ENCODE peak calls at places on chromosomes 16 and 17, in five cellular contexts. R is stomach; T is stimulated activated CD8-positive, alpha-beta memory T cell treated with anti-CD3 and anti-CD28 coated beads, Interleukin-7, amount 100 ng/mL, for 24 hours; B is naive thymus-derived CD4-positive, alpha-beta T cell; X is left colon. I is an unnamed sample.

GRCh38 chr17:20228410-20228809 is 219.3 kb downstream of the SPECC1 start:
- DNase-seq in X (no peak), R (no peak), B (no peak), T (no peak), I (no peak)

GRCh38 chr17:9298135-9298534 is 276.8 kb downstream of the NTN1 start:
- DNase-seq in T (no peak), B (no peak), R (no peak), X (peak), I (no peak)

GRCh38 chr16:66617010-66617434 is 12.5 kb downstream of the CMTM3 start:
- DNase-seq in X (no peak), R (no peak), T (no peak), B (no peak), I (no peak)

GRCh38 chr17:36136439-36136838 is 32.8 kb downstream of the CCL4 start:
- DNase-seq in B (no peak), T (no peak), R (no peak), X (no peak), I (no peak)

GRCh38 chr16:7369181-7369580 is 36.5 kb downstream of the RBFOX1 start:
- DNase-seq in T (no peak), X (no peak), R (no peak), B (no peak), I (no peak)

GRCh38 chr17:7436556-7437368 is 1.5 kb downstream of the TMEM102 start:
- DNase-seq in R (peak), T (peak), X (peak), B (peak), I (peak)

GRCh38 chr17:17681744-17682292 is 560 bp downstream of the RAI1 start:
- DNase-seq in R (no peak), X (no peak), B (peak), T (no peak), I (no peak)

GRCh38 chr17:38320482-38320881 is 23.3 kb downstream of the GPR179 start:
- DNase-seq in R (no peak), X (no peak), B (no peak), T (no peak), I (no peak)

GRCh38 chr16:14629612-14629918 is 495 bp downstream of the PARN start:
- DNase-seq in B (no peak), T (no peak), R (no peak), X (no peak), I (no peak)

GRCh38 chr17:59829217-59830006 is 63.3 kb downstream of the TUBD1 start:
- DNase-seq in B (no peak), R (no peak), T (no peak), X (peak), I (peak)

GRCh38 chr17:81885869-81886548 is 5.4 kb downstream of the ALYREF start:
- DNase-seq in B (no peak), T (no peak), R (no peak), X (no peak), I (peak)

GRCh38 chr17:55731586-55732250 is 9.1 kb upstream of the TMEM100 start:
- DNase-seq in T (no peak), R (no peak), X (peak), B (no peak), I (no peak)

GRCh38 chr16:76910931-76911330 is 280.1 kb upstream of the MON1B start:
- DNase-seq in B (no peak), X (no peak), R (no peak), T (no peak), I (peak)

GRCh38 chr17:42660692-42661345 is 1.7 kb downstream of the TUBG2 start:
- DNase-seq in B (no peak), R (no peak), T (no peak), X (peak), I (no peak)

GRCh38 chr16:48323783-48324775 is 61.1 kb downstream of the SIAH1 start:
- DNase-seq in T (no peak), B (no peak), X (no peak), R (no peak), I (no peak)

GRCh38 chr16:57624044-57624688 is 4.3 kb upstream of the ADGRG1 start:
- DNase-seq in X (no peak), R (no peak), B (no peak), T (no peak), I (no peak)

GRCh38 chr17:78144736-78145641 is 1.2 kb upstream of the C17orf99 start:
- DNase-seq in B (no peak), R (peak), T (no peak), X (peak), I (no peak)

GRCh38 chr17:36072431-36073121 is 8.5 kb downstream of the CCL18 start:
- DNase-seq in B (peak), X (no peak), T (peak), R (peak), I (no peak)

GRCh38 chr17:6347776-6348175 is 87.1 kb downstream of the AIPL1 start:
- DNase-seq in T (no peak), B (no peak), R (no peak), X (no peak), I (no peak)

GRCh38 chr16:84277244-84277823 is 17.3 kb upstream of the WFDC1 start:
- DNase-seq in X (peak), B (peak), R (peak), T (peak), I (no peak)

GRCh38 chr17:79912552-79913330 is 73.5 kb upstream of the CBX4 start:
- DNase-seq in T (no peak), X (peak), B (no peak), R (no peak), I (no peak)

GRCh38 chr16:56241596-56241995 is 50.3 kb downstream of the GNAO1 start:
- DNase-seq in T (no peak), B (no peak), X (no peak), R (no peak), I (peak)

GRCh38 chr16:49757744-49758069 is 98.2 kb downstream of the ZNF423 start:
- DNase-seq in T (no peak), X (no peak), R (no peak), B (no peak), I (no peak)